ENCODE peak calls at places on chromosome 21, in nine cellular contexts. J, L, D, T, N, P, Z, W and Y are unnamed samples.

GRCh38 chr21:44758781-44759627 is 42.6 kb downstream of the UBE2G2 start:
- DNase-seq in J (no peak), L (no peak), D (no peak), T (no peak), N (no peak), P (no peak), Z (no peak), W (no peak), Y (no peak)

GRCh38 chr21:16330340-16331319 is 600.8 kb downstream of the USP25 start:
- DNase-seq in J (peak), L (peak), D (no peak), T (no peak), N (peak), P (no peak), Z (peak), W (no peak), Y (peak)

GRCh38 chr21:15751037-15751436 is 21.3 kb downstream of the USP25 start:
- DNase-seq in J (no peak), L (no peak), D (no peak), T (no peak), N (no peak), P (no peak), Z (no peak), W (no peak), Y (no peak)

GRCh38 chr21:44528634-44528995 is 11.4 kb downstream of the KRTAP10-1 start:
- DNase-seq in J (no peak), L (no peak), D (no peak), T (no peak), N (no peak), P (no peak), Z (no peak), W (no peak), Y (no peak)

GRCh38 chr21:46060596-46061061 is 37.3 kb upstream of the COL6A2 start:
- DNase-seq in J (no peak), L (peak), D (peak), T (peak), N (peak), P (peak), Z (no peak), W (no peak), Y (no peak)

GRCh38 chr21:8990326-8991087 is 1530.9 kb upstream of the TPTE start:
- DNase-seq in J (no peak), L (no peak), D (peak), T (no peak), N (no peak), P (no peak), Z (no peak), W (peak), Y (no peak)

GRCh38 chr21:46210378-46211136 is 18.0 kb downstream of the LSS start:
- DNase-seq in J (no peak), L (no peak), D (peak), T (no peak), N (no peak), P (peak), Z (no peak), W (peak), Y (no peak)

GRCh38 chr21:28734522-28735175 is 258.0 kb downstream of the LTN1 start:
- DNase-seq in J (no peak), L (no peak), D (no peak), T (no peak), N (no peak), P (no peak), Z (no peak), W (no peak), Y (no peak)

GRCh38 chr21:45963225-45963555 is 18.4 kb upstream of the COL6A1 start:
- DNase-seq in J (no peak), L (no peak), D (peak), T (no peak), N (no peak), P (no peak), Z (no peak), W (no peak), Y (no peak)

GRCh38 chr21:20618878-20619277 is 379.3 kb upstream of the NCAM2 start:
- DNase-seq in J (no peak), L (no peak), D (no peak), T (no peak), N (no peak), P (no peak), Z (no peak), W (no peak), Y (no peak)

GRCh38 chr21:36504067-36505058 is 24.4 kb upstream of the CLDN14 start:
- DNase-seq in J (peak), L (peak), D (no peak), T (no peak), N (peak), P (no peak), Z (peak), W (no peak), Y (no peak)

GRCh38 chr21:27062441-27062840 is 95.6 kb upstream of the ADAMTS5 start:
- DNase-seq in J (no peak), L (no peak), D (no peak), T (no peak), N (no peak), P (no peak), Z (no peak), W (no peak), Y (no peak)

GRCh38 chr21:46323710-46324389 is at the start of the genes C21orf58 and PCNT:
- DNase-seq in J (peak), L (peak), D (peak), T (peak), N (peak), P (peak), Z (peak), W (peak), Y (peak)

GRCh38 chr21:21101911-21102310 is 103.7 kb downstream of the NCAM2 start:
- DNase-seq in J (no peak), L (peak), D (no peak), T (no peak), N (peak), P (no peak), Z (no peak), W (no peak), Y (no peak)

GRCh38 chr21:40284481-40284880 is 417.2 kb downstream of the PCP4 start:
- DNase-seq in J (no peak), L (no peak), D (no peak), T (no peak), N (no peak), P (no peak), Z (no peak), W (no peak), Y (no peak)

GRCh38 chr21:28419110-28419509 is 573.6 kb downstream of the LTN1 start:
- DNase-seq in J (no peak), L (no peak), D (no peak), T (no peak), N (peak), P (no peak), Z (no peak), W (no peak), Y (no peak)

GRCh38 chr21:45016031-45016430 is 58.3 kb upstream of the ADARB1 start:
- DNase-seq in J (no peak), L (no peak), D (no peak), T (no peak), N (no peak), P (no peak), Z (no peak), W (peak), Y (no peak)

GRCh38 chr21:45867671-45868081 is 113.9 kb upstream of the COL6A1 start:
- DNase-seq in J (no peak), L (no peak), D (peak), T (no peak), N (no peak), P (peak), Z (no peak), W (no peak), Y (no peak)

GRCh38 chr21:37101384-37101783 is 28.3 kb downstream of the TTC3 start:
- DNase-seq in J (no peak), L (peak), D (no peak), T (no peak), N (no peak), P (no peak), Z (no peak), W (no peak), Y (no peak)

GRCh38 chr21:37384416-37384815 is 17.8 kb downstream of the DYRK1A start:
- DNase-seq in J (no peak), L (no peak), D (no peak), T (no peak), N (no peak), P (no peak), Z (no peak), W (no peak), Y (no peak)

GRCh38 chr21:17002628-17003027 is 510.2 kb upstream of the CXADR start:
- DNase-seq in J (no peak), L (no peak), D (no peak), T (no peak), N (peak), P (no peak), Z (no peak), W (no peak), Y (no peak)

GRCh38 chr21:46180778-46181391 is 3.4 kb downstream of the SPATC1L start:
- DNase-seq in J (no peak), L (no peak), D (peak), T (no peak), N (no peak), P (no peak), Z (no peak), W (no peak), Y (no peak)

GRCh38 chr21:21806711-21807597 is 808.7 kb downstream of the NCAM2 start:
- DNase-seq in J (no peak), L (no peak), D (no peak), T (no peak), N (no peak), P (no peak), Z (no peak), W (no peak), Y (no peak)

GRCh38 chr21:45029298-45029967 is 44.9 kb upstream of the ADARB1 start:
- DNase-seq in J (no peak), L (no peak), D (no peak), T (peak), N (peak), P (no peak), Z (no peak), W (no peak), Y (no peak)

GRCh38 chr21:44985441-44986401 is 45.9 kb downstream of the SLX9 start:
- DNase-seq in J (no peak), L (no peak), D (peak), T (peak), N (no peak), P (peak), Z (no peak), W (peak), Y (no peak)

GRCh38 chr21:44987301-44987885 is 47.6 kb downstream of the SLX9 start:
- DNase-seq in J (no peak), L (no peak), D (peak), T (peak), N (no peak), P (peak), Z (no peak), W (no peak), Y (no peak)

GRCh38 chr21:41611966-41612606 is 104.1 kb upstream of the TMPRSS2 start:
- DNase-seq in J (peak), L (no peak), D (peak), T (no peak), N (no peak), P (no peak), Z (no peak), W (no peak), Y (peak)
- TF ChIP-seq CTCF in J (no peak), L (no peak), D (no peak), T (no peak), N (peak), P (no peak), Z (no peak), W (no peak), Y (no peak)

DNA sequence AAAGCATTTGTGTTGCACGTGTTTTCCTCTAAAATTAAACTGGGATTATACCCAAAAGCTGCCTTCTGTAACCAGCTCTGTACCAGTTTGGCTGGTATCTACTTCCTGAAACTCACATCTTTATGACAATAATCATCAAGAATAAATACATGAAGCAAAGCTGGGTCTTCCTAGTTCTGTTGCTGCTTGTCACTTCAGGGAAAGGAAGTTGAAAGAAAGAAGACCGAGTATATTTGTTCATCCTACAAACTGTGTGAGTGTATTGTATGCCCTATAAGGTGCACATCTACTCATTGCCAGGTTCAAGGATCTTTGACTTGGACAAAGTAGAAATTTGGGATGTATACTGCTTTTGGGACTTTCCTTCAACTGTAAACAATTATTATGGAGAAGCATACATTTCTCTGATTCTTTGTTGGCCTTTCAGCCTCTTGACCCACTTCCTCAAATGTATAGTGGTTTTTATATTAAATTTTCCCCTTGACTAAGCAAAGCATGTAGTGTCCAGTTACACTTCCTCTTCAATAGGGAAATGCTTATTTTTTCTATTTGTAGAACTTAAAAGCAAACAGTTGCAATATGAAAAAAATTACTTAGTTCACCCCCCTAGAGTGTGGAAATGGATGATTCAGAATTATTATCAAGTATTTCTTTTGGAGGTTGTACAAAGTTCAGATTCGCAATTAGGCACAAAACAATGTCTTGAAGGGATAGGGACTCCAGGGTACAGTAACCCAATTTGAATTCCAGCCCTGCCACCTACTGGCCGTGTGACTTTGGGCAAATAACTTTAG is 28.9 kb upstream of the IFNGR2 start:
- DNase-seq in J (no peak), L (peak), D (no peak), T (no peak), N (peak), P (no peak), Z (peak), W (peak), Y (no peak)
- TF ChIP-seq CTCF in J (peak), L (peak), D (no peak), T (peak), N (peak), P (peak), Z (peak), W (peak), Y (peak)

GRCh38 chr21:31552826-31553225 is 106.7 kb upstream of the SOD1 start:
- DNase-seq in J (no peak), L (no peak), D (no peak), T (no peak), N (no peak), P (no peak), Z (no peak), W (no peak), Y (no peak)

GRCh38 chr21:31545036-31545435 is 114.5 kb upstream of the SOD1 start:
- DNase-seq in J (no peak), L (no peak), D (no peak), T (no peak), N (no peak), P (no peak), Z (no peak), W (no peak), Y (no peak)

GRCh38 chr21:31546402-31547155 is 112.9 kb upstream of the SOD1 start:
- DNase-seq in J (no peak), L (no peak), D (no peak), T (no peak), N (no peak), P (no peak), Z (no peak), W (no peak), Y (no peak)

GRCh38 chr21:31550070-31550469 is 109.4 kb upstream of the SOD1 start:
- DNase-seq in J (no peak), L (no peak), D (no peak), T (no peak), N (no peak), P (no peak), Z (no peak), W (no peak), Y (no peak)

DNA sequence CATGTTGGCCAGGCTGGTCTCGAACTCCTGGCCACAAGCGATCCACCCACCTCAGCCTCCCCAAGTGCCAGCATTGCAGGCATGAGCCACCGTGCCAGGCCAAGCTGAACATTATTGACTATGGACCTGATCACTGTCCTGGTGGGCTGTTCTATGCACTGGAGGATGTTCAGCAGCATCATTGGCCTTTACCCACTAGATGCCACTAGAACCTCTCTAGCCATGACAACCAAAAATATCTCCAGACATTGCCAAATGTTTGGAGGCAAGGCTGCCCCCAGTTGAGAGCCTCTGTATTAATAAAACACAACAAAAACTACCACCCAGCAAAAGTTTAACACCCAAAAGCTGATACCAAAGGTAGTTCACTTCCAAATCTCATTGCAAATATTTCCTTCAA is 110.8 kb upstream of the SOD1 start:
- DNase-seq in J (no peak), L (no peak), D (no peak), T (no peak), N (no peak), P (no peak), Z (no peak), W (no peak), Y (no peak)
- TF ChIP-seq CTCF in J (no peak), L (no peak), D (no peak), T (no peak), N (no peak), P (no peak), Z (no peak), W (no peak), Y (no peak)

GRCh38 chr21:31756787-31757186 is 24.9 kb upstream of the SCAF4 start:
- DNase-seq in J (no peak), L (no peak), D (no peak), T (no peak), N (no peak), P (no peak), Z (no peak), W (no peak), Y (no peak)

GRCh38 chr21:31755027-31755426 is 23.1 kb upstream of the SCAF4 start:
- DNase-seq in J (no peak), L (no peak), D (no peak), T (no peak), N (no peak), P (no peak), Z (no peak), W (no peak), Y (no peak)

GRCh38 chr21:31766895-31767294 is 35.0 kb upstream of the SCAF4 start:
- DNase-seq in J (no peak), L (no peak), D (no peak), T (no peak), N (no peak), P (no peak), Z (no peak), W (no peak), Y (no peak)

DNA sequence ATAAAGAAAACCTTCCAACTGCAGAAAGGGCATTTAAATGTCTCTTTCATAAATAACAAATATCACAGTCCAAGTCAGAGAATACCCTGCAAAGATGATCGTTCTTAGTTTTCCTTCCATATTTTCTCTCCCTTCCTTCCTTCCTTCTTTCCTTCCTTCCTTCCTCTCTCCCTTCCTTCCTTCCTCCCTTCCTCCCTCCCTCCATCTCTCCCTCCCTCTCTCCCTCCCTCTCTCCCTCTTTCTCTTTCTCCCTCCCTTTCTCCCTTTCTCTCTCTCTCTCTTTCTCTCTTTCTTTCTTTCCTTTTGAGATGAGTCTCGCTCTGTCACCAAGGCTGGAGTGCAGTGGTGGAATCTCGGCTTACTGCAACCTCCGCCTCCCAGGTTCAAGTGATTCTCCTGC is 29.0 kb upstream of the SCAF4 start:
- DNase-seq in J (no peak), L (no peak), D (no peak), T (no peak), N (no peak), P (no peak), Z (no peak), W (no peak), Y (no peak)
- TF ChIP-seq CTCF in J (no peak), L (no peak), D (no peak), T (no peak), N (no peak), P (no peak), Z (no peak), W (no peak), Y (no peak)

DNA sequence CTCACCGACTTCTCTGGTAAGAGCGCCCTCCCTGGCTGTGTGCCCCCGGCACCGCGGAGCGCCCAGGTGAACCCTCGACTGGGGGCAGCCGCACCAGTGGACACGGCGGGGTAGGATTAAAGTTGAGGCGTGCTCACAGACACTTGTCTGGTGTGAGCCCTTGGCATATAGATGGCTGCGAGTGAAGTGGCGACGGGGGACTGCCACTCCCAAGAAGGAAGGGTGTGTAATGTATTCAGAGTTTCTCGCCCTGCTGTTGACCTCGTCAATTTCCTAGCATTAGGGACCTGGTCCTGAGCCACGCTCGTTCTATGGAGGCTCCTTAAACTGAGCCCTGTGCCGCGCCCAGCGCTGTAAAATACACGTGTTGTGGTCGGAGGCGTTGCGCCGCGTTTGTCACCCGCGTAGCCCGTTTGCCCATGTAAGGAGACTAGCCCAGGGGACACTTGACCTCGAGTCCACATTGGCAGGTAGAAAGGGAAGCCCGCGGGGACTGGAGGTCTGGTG is 545 bp downstream of the EVA1C start:
- DNase-seq in J (no peak), L (no peak), D (peak), T (peak), N (peak), P (peak), Z (peak), W (no peak), Y (no peak)
- TF ChIP-seq CTCF in J (no peak), L (no peak), D (no peak), T (no peak), N (peak), P (no peak), Z (no peak), W (no peak), Y (no peak)

GRCh38 chr21:42027804-42028753 is 17.9 kb upstream of the ZBTB21 start:
- DNase-seq in J (no peak), L (no peak), D (peak), T (no peak), N (no peak), P (peak), Z (no peak), W (no peak), Y (no peak)

GRCh38 chr21:42027085-42027803 is 17.1 kb upstream of the ZBTB21 start:
- DNase-seq in J (no peak), L (no peak), D (peak), T (no peak), N (no peak), P (no peak), Z (no peak), W (no peak), Y (no peak)

GRCh38 chr21:42030311-42030710 is 20.2 kb upstream of the ZBTB21 start:
- DNase-seq in J (no peak), L (no peak), D (peak), T (no peak), N (no peak), P (no peak), Z (no peak), W (no peak), Y (no peak)

GRCh38 chr21:42031241-42031640 is 21.1 kb upstream of the ZBTB21 start:
- DNase-seq in J (no peak), L (no peak), D (peak), T (no peak), N (no peak), P (no peak), Z (no peak), W (no peak), Y (no peak)

DNA sequence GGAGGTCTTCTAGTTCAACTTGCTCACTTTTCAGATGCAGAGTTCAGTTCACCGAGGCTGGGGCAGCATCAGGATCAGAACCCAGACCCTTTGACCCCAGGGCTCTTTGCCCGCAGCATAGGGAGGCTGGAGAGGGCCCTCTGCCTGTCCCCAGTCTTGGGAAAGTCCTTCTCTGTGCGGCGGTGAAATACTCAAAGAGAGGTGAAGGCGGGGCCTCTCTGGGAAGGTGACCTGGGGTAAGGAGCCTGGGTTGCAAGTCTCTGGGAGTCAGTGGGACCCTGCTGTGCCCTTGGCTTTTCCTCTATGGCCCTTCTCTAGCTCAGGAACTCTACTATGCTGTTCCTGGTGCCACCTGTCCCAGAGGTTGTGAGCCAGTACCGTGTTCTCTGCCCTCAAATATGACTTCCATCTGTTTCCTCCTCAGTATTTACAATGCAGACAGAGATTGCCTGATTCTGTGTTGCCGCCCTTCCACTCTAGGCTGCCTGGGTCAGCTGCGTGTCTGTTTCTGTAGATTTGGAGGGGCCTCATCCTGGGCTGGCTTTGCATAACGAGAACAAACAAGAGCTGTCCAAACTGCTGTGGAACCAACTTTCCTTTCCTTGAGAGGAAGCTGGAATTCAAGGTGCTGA is 18.7 kb upstream of the ZBTB21 start:
- DNase-seq in J (no peak), L (no peak), D (peak), T (no peak), N (no peak), P (peak), Z (no peak), W (no peak), Y (no peak)
- TF ChIP-seq CTCF in J (no peak), L (no peak), D (no peak), T (no peak), N (no peak), P (no peak), Z (no peak), W (no peak), Y (no peak)